ENCODE peak calls at places on chromosomes 11 and 22, in seven cellular contexts. X, U, I, N, T, D and V are unnamed samples.

GRCh38 chr11:18404062-18404461 is 8.1 kb upstream of the LDHC start:
- DNase-seq in I (no peak), D (no peak), N (no peak), U (no peak), X (no peak), T (no peak), V (no peak)

GRCh38 chr11:17765381-17766359 is 31.1 kb downstream of the KCNC1 start:
- DNase-seq in N (no peak), X (peak; percentile 17), I (no peak), U (no peak), T (no peak), D (no peak), V (no peak)

GRCh38 chr11:84902445-84902844 is 724.7 kb downstream of the DLG2 start:
- DNase-seq in D (no peak), N (no peak), U (no peak), X (no peak), I (no peak), T (no peak), V (no peak)

GRCh38 chr11:129453293-129453721 is 77.7 kb downstream of the BARX2 start:
- DNase-seq in N (no peak), U (no peak), X (no peak), T (no peak), I (no peak), D (no peak), V (no peak)

GRCh38 chr22:50342651-50343540 is at the start of gene PPP6R2:
- DNase-seq in U (peak; percentile 71), I (peak; percentile 71), N (peak; percentile 89), T (no peak), D (peak; percentile 86), X (peak; percentile 68), V (peak; percentile 78)

GRCh38 chr22:45502215-45503070 is at the start of gene FBLN1:
- DNase-seq in X (peak; percentile 42), D (no peak), N (peak; percentile 64), I (peak; percentile 73), U (no peak), T (no peak), V (peak; percentile 37)

GRCh38 chr11:130209128-130209932 is 49.7 kb downstream of the ST14 start:
- DNase-seq in N (no peak), D (peak; percentile 24), I (no peak), U (no peak), X (no peak), T (no peak), V (no peak)

GRCh38 chr22:27583930-27584329 is 217.6 kb downstream of the MN1 start:
- DNase-seq in X (no peak), T (no peak), U (no peak), I (no peak), D (no peak), N (no peak), V (no peak)

GRCh38 chr11:74636633-74637184 is 44.3 kb downstream of the POLD3 start:
- DNase-seq in X (peak; percentile 46), T (no peak), I (no peak), U (no peak), N (no peak), D (no peak), V (no peak)

GRCh38 chr11:44780940-44781631 is 54.3 kb downstream of the TSPAN18 start:
- DNase-seq in D (no peak), T (no peak), I (no peak), U (peak; percentile 40), X (no peak), N (peak; percentile 67), V (no peak)

GRCh38 chr11:35826949-35827348 is 116.9 kb upstream of the LDLRAD3 start:
- DNase-seq in X (no peak), T (no peak), N (peak; percentile 19), D (no peak), I (no peak), U (no peak), V (no peak)

GRCh38 chr11:91265946-91266345 is 958.7 kb upstream of the FAT3 start:
- DNase-seq in I (no peak), U (no peak), X (no peak), T (no peak), N (no peak), D (no peak), V (no peak)

GRCh38 chr11:133955091-133955846 is 1.5 kb downstream of the IGSF9B start:
- DNase-seq in T (no peak), D (no peak), N (peak; percentile 74), I (no peak), U (peak; percentile 75), X (no peak), V (no peak)

GRCh38 chr11:9138612-9139579 is 47.5 kb upstream of the SCUBE2 start:
- DNase-seq in T (no peak), D (peak; percentile 54), N (no peak), X (peak; percentile 86), I (no peak), U (peak; percentile 26), V (no peak)

GRCh38 chr22:45240810-45241631 is at the start of gene KIAA0930:
- DNase-seq in I (peak; percentile 66), X (peak; percentile 75), T (no peak), D (peak; percentile 81), N (peak; percentile 90), U (peak; percentile 75), V (peak; percentile 73)

GRCh38 chr11:126547161-126547560 is 191.7 kb downstream of the ST3GAL4 start:
- DNase-seq in N (no peak), X (no peak), D (no peak), U (no peak), T (no peak), I (peak; percentile 42), V (no peak)

GRCh38 chr11:74276581-74276980 is 34.9 kb downstream of the P4HA3 start:
- DNase-seq in N (no peak), D (no peak), I (no peak), X (no peak), T (no peak), U (no peak), V (no peak)

GRCh38 chr11:1161410-1162152 is 3.8 kb downstream of the MUC5AC start:
- DNase-seq in D (peak; percentile 27), N (peak; percentile 6), I (no peak), T (no peak), U (no peak), X (no peak), V (no peak)

GRCh38 chr22:43162412-43163150 is 11.2 kb downstream of the TSPO start:
- DNase-seq in D (no peak), T (no peak), N (no peak), I (no peak), X (no peak), U (no peak), V (no peak)

GRCh38 chr22:43160497-43161126 is 9.3 kb downstream of the TSPO start:
- DNase-seq in U (no peak), N (no peak), D (no peak), I (no peak), X (no peak), T (no peak), V (no peak)

GRCh38 chr22:43158778-43159483 is 7.6 kb downstream of the TSPO start:
- DNase-seq in D (peak; percentile 55), I (no peak), N (no peak), T (no peak), X (no peak), U (no peak), V (no peak)

GRCh38 chr22:43157874-43158546 is 6.7 kb downstream of the TSPO start:
- DNase-seq in X (no peak), U (no peak), N (no peak), D (no peak), T (no peak), I (no peak), V (no peak)

DNA sequence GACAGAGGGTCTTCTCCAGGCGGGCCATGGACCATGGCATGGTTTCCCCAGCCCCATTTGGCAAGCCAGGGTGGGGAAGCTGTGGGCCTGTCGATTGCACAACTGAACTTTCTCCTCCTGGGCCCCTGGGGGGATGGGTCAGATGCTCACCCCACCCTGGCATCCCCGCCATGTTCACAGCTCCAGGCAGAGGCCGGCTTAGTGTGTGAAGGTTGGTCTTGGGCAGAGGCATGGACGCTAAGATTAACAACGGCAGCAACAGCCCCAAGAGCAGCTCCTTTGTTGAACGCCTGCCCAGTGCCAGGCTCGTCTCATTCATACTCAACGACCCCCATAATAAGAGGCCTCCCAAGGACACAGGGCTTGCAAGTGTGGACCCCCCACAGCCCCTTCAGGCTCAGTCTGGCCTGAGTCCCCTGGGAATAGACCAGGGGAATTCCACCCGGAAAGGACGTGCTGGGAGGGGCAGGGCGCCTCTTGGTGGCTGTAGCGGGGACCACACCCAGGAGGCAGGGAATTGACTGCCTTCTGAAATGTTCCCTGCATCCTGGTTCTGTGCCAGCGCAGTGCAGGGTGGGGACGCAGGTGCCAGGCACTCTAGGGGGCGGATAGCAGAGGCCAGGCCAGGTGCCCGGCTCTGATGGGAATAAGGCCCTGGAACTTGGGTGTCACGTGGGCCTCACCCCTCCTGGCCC is 8.3 kb downstream of the TSPO start:
- DNase-seq in D (peak; percentile 96), X (peak; percentile 22), I (peak; percentile 30), N (no peak), U (no peak), T (no peak), V (no peak)
- TF ChIP-seq CTCF in D (peak; percentile 72), X (no peak), I (peak; percentile 73), N (peak; percentile 20), U (no peak), T (peak; percentile 61), V (peak; percentile 11)

GRCh38 chr11:57324154-57324885 is 432 bp downstream of the TNKS1BP1 start:
- DNase-seq in X (peak; percentile 52), D (peak; percentile 33), T (peak; percentile 30), I (peak; percentile 70), U (no peak), N (peak; percentile 54), V (no peak)
- H3K27ac ChIP-seq in X (peak overlapping the region; percentile 99), D (peak overlapping the region; percentile 99), T (peak overlapping the region; percentile 96), I (peak overlapping the region; percentile 72), U (peak overlapping the region; percentile 98), N (peak overlapping the region; percentile 91), V (peak overlapping the region; percentile 98)

GRCh38 chr22:47446821-47447810 is 684.7 kb downstream of the TBC1D22A start:
- DNase-seq in I (no peak), X (no peak), T (no peak), N (no peak), D (no peak), U (no peak), V (no peak)
- H3K9me3 ChIP-seq in I (peaks cover 3% of the 10 kb centered on the region), X (no peaks in the 10 kb centered on the region), T (no peaks in the 10 kb centered on the region), N (no peaks in the 10 kb centered on the region), D (peaks cover 7% of the 10 kb centered on the region), U (no peaks in the 10 kb centered on the region), V (no peaks in the 10 kb centered on the region)

DNA sequence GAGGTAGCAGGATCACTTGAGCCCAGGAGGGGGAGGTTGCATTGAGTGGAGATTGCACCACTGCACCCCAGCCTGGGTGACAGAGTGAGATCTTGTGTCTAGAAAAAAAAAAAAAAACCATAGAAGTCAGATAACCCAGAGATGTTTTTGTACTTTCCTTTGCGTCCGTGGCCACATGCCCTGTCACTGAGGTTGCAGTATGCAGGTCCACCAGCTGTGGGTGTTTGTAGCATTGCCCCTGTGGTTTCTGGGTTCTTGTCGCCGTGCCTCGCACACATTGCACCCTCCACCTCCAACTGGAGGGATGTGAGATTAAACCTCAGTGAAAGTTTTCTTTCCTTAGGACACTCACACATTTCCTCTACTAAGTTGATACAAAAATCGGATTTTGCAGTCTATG is 70.3 kb downstream of the TNRC6B start:
- DNase-seq in X (no peak), U (no peak), D (no peak), I (no peak), N (no peak), T (no peak), V (no peak)
- TF ChIP-seq CTCF in X (no peak), U (no peak), D (no peak), I (no peak), N (no peak), T (no peak), V (no peak)